ENCODE peak calls at places on chromosomes 2 and 18, in nine cellular contexts. C, O, M, D, A, X, I, V and W are unnamed samples.

GRCh38 chr2:105933906-105934305 is 189.2 kb downstream of the NCK2 start:
- DNase-seq in C (no peak), O (no peak), M (no peak), D (no peak), A (no peak), X (no peak), I (no peak), V (no peak), W (no peak)

GRCh38 chr2:71742953-71743601 is 289.7 kb downstream of the DYSF start:
- DNase-seq in C (peak; percentile 46), O (no peak), M (peak; percentile 59), D (peak; percentile 96), A (peak; percentile 97), X (no peak), I (no peak), V (peak; percentile 97), W (peak; percentile 95)

GRCh38 chr2:173192071-173192470 is 116.4 kb downstream of the MAP3K20 start:
- DNase-seq in C (no peak), O (no peak), M (no peak), D (no peak), A (no peak), X (no peak), I (no peak), V (no peak), W (no peak)

GRCh38 chr2:54699665-54700064 is 23.8 kb upstream of the EML6 start:
- DNase-seq in C (no peak), O (no peak), M (no peak), D (no peak), A (no peak), X (no peak), I (no peak), V (no peak), W (no peak)

GRCh38 chr18:46858290-46858689 is 59.0 kb downstream of the PIAS2 start:
- DNase-seq in C (no peak), O (no peak), M (no peak), D (no peak), A (no peak), X (no peak), I (no peak), V (no peak), W (no peak)

GRCh38 chr2:27212626-27213471 is 781 bp upstream of the SLC5A6 start:
- DNase-seq in C (peak; percentile 74), O (peak; percentile 15), M (peak; percentile 15), D (peak; percentile 70), A (peak; percentile 68), X (peak; percentile 29), I (peak; percentile 50), V (peak; percentile 76), W (peak; percentile 59)

GRCh38 chr2:187215576-187216240 is 232.3 kb downstream of the CALCRL start:
- DNase-seq in C (no peak), O (no peak), M (no peak), D (peak; percentile 83), A (peak; percentile 71), X (no peak), I (no peak), V (peak; percentile 84), W (no peak)

GRCh38 chr2:216657963-216658362 is 24.7 kb downstream of the IGFBP2 start:
- DNase-seq in C (no peak), O (no peak), M (no peak), D (no peak), A (no peak), X (no peak), I (no peak), V (no peak), W (no peak)

GRCh38 chr2:1823187-1824169 is 79.2 kb upstream of the PXDN start:
- DNase-seq in C (peak; percentile 14), O (peak; percentile 14), M (no peak), D (no peak), A (no peak), X (no peak), I (no peak), V (no peak), W (no peak)

GRCh38 chr2:160156665-160157064 is 43.4 kb downstream of the ITGB6 start:
- DNase-seq in C (no peak), O (no peak), M (peak; percentile 6), D (peak; percentile 65), A (peak; percentile 61), X (no peak), I (no peak), V (peak; percentile 78), W (peak; percentile 64)

GRCh38 chr2:186695081-186695756 is 1.4 kb downstream of the FAM171B start:
- DNase-seq in C (no peak), O (no peak), M (peak; percentile 32), D (peak; percentile 67), A (peak; percentile 54), X (no peak), I (no peak), V (peak; percentile 76), W (peak; percentile 66)

GRCh38 chr2:217121565-217121964 is 261.7 kb upstream of the TNP1 start:
- DNase-seq in C (no peak), O (no peak), M (no peak), D (no peak), A (no peak), X (no peak), I (no peak), V (no peak), W (no peak)

GRCh38 chr2:42132066-42132965 is 36.8 kb upstream of the EML4 start:
- DNase-seq in C (peak; percentile 21), O (no peak), M (peak; percentile 77), D (peak; percentile 98), A (peak; percentile 94), X (no peak), I (no peak), V (peak; percentile 99), W (peak; percentile 49)

GRCh38 chr2:152423684-152424083 is 88.7 kb downstream of the FMNL2 start:
- DNase-seq in C (no peak), O (no peak), M (no peak), D (no peak), A (no peak), X (no peak), I (no peak), V (no peak), W (no peak)

GRCh38 chr2:152421521-152422367 is 86.8 kb downstream of the FMNL2 start:
- DNase-seq in C (peak; percentile 91), O (no peak), M (peak; percentile 93), D (peak; percentile 99), A (peak; percentile 98), X (peak; percentile 56), I (no peak), V (peak; percentile 99), W (peak; percentile 98)

GRCh38 chr2:152418688-152419087 is 83.7 kb downstream of the FMNL2 start:
- DNase-seq in C (no peak), O (no peak), M (peak; percentile 20), D (no peak), A (peak; percentile 73), X (no peak), I (no peak), V (peak; percentile 50), W (peak; percentile 64)

GRCh38 chr2:152420923-152421322 is 85.9 kb downstream of the FMNL2 start:
- DNase-seq in C (no peak), O (no peak), M (no peak), D (no peak), A (no peak), X (no peak), I (no peak), V (no peak), W (no peak)

DNA sequence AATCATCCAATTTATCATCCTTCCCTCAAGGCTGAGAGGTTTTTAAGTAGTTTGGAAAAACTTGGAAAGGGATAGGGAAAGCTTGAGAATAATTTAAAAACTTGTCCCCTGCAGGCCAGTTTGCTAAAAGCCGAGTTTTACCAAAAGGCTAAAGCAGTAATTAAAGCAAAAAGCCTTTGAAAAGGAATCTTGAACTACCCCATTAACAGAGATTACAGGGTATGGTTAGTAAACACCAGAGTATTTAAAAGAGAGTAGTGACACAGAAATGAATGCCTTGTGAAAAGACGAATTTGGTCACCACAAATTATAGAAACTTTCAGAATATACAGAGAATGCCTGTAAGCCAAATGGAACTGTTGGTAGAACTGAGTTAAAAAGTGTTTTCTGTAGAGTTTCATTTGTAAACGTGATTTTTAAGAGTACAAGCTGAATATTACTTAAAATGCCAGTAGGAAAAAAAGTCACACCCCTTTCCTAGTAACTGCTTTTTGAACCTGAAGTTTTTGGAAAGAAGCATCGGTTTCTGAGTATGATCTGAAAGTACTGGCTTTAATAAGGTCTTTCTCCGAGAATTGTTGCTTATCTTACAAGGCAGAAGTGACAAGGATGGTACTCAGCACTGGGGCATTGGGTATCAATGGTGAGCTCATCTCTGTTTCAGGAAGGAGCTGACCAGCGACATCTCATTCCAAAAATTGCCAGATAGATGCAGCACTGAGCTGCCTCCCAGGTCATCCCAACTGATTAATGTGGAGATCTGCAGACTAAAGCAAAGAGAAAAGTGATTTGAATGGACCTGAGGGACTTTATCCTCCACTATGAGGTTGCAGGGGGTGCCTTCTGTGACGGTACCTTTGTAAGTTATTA is 85.2 kb downstream of the FMNL2 start:
- DNase-seq in C (no peak), O (no peak), M (no peak), D (no peak), A (no peak), X (no peak), I (no peak), V (no peak), W (no peak)
- TF ChIP-seq CTCF in C (no peak), O (no peak), M (no peak), D (no peak), A (no peak), X (no peak), I (no peak), V (no peak), W (no peak)

GRCh38 chr2:10306901-10307463 is 4.3 kb downstream of the HPCAL1 start:
- DNase-seq in C (no peak), O (no peak), M (no peak), D (no peak), A (no peak), X (no peak), I (no peak), V (no peak), W (no peak)
- H3K4me3 ChIP-seq in C (no peak overlapping the region), O (no peak overlapping the region), M (no peak overlapping the region), D (no peak overlapping the region), A (no peak overlapping the region), X (no peak overlapping the region), I (no peak overlapping the region), V (no peak overlapping the region), W (no peak overlapping the region)

GRCh38 chr18:76131738-76132137 is 363.3 kb downstream of the ZNF516 start:
- DNase-seq in C (peak; percentile 40), O (peak; percentile 41), M (no peak), D (peak; percentile 37), A (no peak), X (no peak), I (no peak), V (peak; percentile 50), W (no peak)
- TF ChIP-seq CTCF in C (no peak), O (no peak), M (no peak), D (no peak), A (no peak), X (no peak), I (no peak), V (no peak), W (no peak)

GRCh38 chr2:240579771-240580614 is 6.5 kb upstream of the CAPN10 start:
- DNase-seq in C (peak; percentile 95), O (no peak), M (no peak), D (peak; percentile 77), A (peak; percentile 62), X (no peak), I (peak; percentile 76), V (peak; percentile 84), W (peak; percentile 59)
- H3K4me3 ChIP-seq in C (no peak overlapping the region), O (no peak overlapping the region), M (no peak overlapping the region), D (no peak overlapping the region), A (no peak overlapping the region), X (no peak overlapping the region), I (no peak overlapping the region), V (no peak overlapping the region), W (no peak overlapping the region)

GRCh38 chr2:219728993-219729487 is 101.6 kb downstream of the SLC4A3 start:
- DNase-seq in C (peak; percentile 51), O (no peak), M (no peak), D (peak; percentile 76), A (no peak), X (peak; percentile 11), I (no peak), V (peak; percentile 78), W (no peak)
- TF ChIP-seq CTCF in C (no peak), O (no peak), M (no peak), D (no peak), A (no peak), X (no peak), I (no peak), V (no peak), W (no peak)